ENCODE peak calls at places on chromosome 17, in seven cellular contexts. One of them, this sample, is unnamed.

GRCh38 chr17:16117149-16117548 is 98.2 kb downstream of the NCOR1 start:
- DNase-seq in H1: no peak
- DNase-seq in HepG2: no peak
- DNase-seq in transverse colon: no peak
- DNase-seq in prostate gland: no peak
- DNase-seq in GM23338: no peak
- DNase-seq in spleen: no peak
- DNase-seq in this sample: no peak

GRCh38 chr17:320809-321385 is 31.7 kb downstream of the RPH3AL start:
- DNase-seq in H1: no peak
- DNase-seq in HepG2: no peak
- DNase-seq in transverse colon: no peak
- DNase-seq in prostate gland: no peak
- DNase-seq in GM23338: peak
- DNase-seq in spleen: peak
- DNase-seq in this sample: no peak

GRCh38 chr17:41736983-41737679 is 2.7 kb upstream of the HAP1 start:
- DNase-seq in H1: no peak
- DNase-seq in HepG2: no peak
- DNase-seq in transverse colon: no peak
- DNase-seq in prostate gland: no peak
- DNase-seq in GM23338: no peak
- DNase-seq in spleen: no peak
- DNase-seq in this sample: no peak

GRCh38 chr17:61689610-61690180 is 98.7 kb upstream of the NACA2 start:
- DNase-seq in H1: no peak
- DNase-seq in HepG2: no peak
- DNase-seq in transverse colon: no peak
- DNase-seq in prostate gland: no peak
- DNase-seq in GM23338: no peak
- DNase-seq in spleen: no peak
- DNase-seq in this sample: no peak

GRCh38 chr17:49407981-49408501 is 6.6 kb downstream of the PHB1 start:
- DNase-seq in H1: peak
- DNase-seq in HepG2: peak
- DNase-seq in transverse colon: peak
- DNase-seq in prostate gland: peak
- DNase-seq in GM23338: peak
- DNase-seq in spleen: peak
- DNase-seq in this sample: no peak

GRCh38 chr17:43634681-43635125 is 27.0 kb downstream of the MEOX1 start:
- DNase-seq in H1: no peak
- DNase-seq in HepG2: peak
- DNase-seq in transverse colon: no peak
- DNase-seq in prostate gland: peak
- DNase-seq in GM23338: no peak
- DNase-seq in spleen: no peak
- DNase-seq in this sample: no peak

GRCh38 chr17:7336240-7337175 is at the start of gene ACAP1:
- DNase-seq in H1: peak
- DNase-seq in HepG2: no peak
- DNase-seq in transverse colon: peak
- DNase-seq in prostate gland: no peak
- DNase-seq in GM23338: peak
- DNase-seq in spleen: peak
- DNase-seq in this sample: peak

GRCh38 chr17:60554377-60554788 is 28.3 kb upstream of the APPBP2 start:
- DNase-seq in H1: no peak
- DNase-seq in HepG2: no peak
- DNase-seq in transverse colon: no peak
- DNase-seq in prostate gland: no peak
- DNase-seq in GM23338: no peak
- DNase-seq in spleen: no peak
- DNase-seq in this sample: no peak

GRCh38 chr17:52828621-52829020 is 670.1 kb upstream of the CA10 start:
- DNase-seq in H1: no peak
- DNase-seq in HepG2: no peak
- DNase-seq in transverse colon: no peak
- DNase-seq in prostate gland: no peak
- DNase-seq in GM23338: peak
- DNase-seq in spleen: no peak
- DNase-seq in this sample: no peak

GRCh38 chr17:58641937-58642336 is 49.9 kb downstream of the TEX14 start:
- DNase-seq in H1: no peak
- DNase-seq in HepG2: no peak
- DNase-seq in transverse colon: no peak
- DNase-seq in prostate gland: no peak
- DNase-seq in GM23338: no peak
- DNase-seq in spleen: no peak
- DNase-seq in this sample: no peak

GRCh38 chr17:46977348-46977747 is 1.7 kb downstream of the RPRML start:
- DNase-seq in H1: peak
- DNase-seq in HepG2: peak
- DNase-seq in transverse colon: peak
- DNase-seq in prostate gland: no peak
- DNase-seq in GM23338: peak
- DNase-seq in spleen: peak
- DNase-seq in this sample: peak

GRCh38 chr17:82202981-82203380 is 9.7 kb downstream of the CCDC57 start:
- DNase-seq in H1: no peak
- DNase-seq in HepG2: no peak
- DNase-seq in transverse colon: no peak
- DNase-seq in prostate gland: no peak
- DNase-seq in GM23338: no peak
- DNase-seq in spleen: no peak
- DNase-seq in this sample: no peak

DNA sequence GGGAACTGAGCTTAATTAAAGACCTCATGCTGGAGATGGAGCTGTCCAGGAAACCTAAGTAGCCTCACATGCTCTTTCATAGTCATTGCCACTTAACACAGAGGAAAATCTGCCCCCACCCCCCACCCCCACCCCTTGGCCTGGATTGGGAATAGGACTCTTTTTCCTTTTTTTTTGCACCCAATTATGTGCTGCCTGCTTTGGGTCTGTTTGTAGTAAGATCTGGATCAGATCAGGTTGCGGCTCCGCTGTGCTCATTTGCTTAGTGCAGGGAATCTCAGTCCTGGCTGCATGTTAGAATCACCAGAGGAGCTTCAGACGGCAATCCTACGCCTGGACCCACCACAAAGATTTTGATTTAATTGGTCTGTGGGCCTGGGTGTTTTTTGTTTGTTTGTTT is 219.0 kb downstream of the UTP18 start:
- DNase-seq in H1: no peak
- DNase-seq in HepG2: no peak
- DNase-seq in transverse colon: no peak
- DNase-seq in prostate gland: no peak
- DNase-seq in GM23338: peak
- DNase-seq in spleen: no peak
- DNase-seq in this sample: no peak
- TF ChIP-seq POLR2AphosphoS5 in H1: no peak
- TF ChIP-seq POLR2AphosphoS5 in HepG2: no peak
- TF ChIP-seq POLR2AphosphoS5 in transverse colon: no peak
- TF ChIP-seq POLR2AphosphoS5 in prostate gland: no peak
- TF ChIP-seq POLR2AphosphoS5 in GM23338: no peak
- TF ChIP-seq POLR2AphosphoS5 in spleen: no peak
- TF ChIP-seq POLR2AphosphoS5 in this sample: no peak

DNA sequence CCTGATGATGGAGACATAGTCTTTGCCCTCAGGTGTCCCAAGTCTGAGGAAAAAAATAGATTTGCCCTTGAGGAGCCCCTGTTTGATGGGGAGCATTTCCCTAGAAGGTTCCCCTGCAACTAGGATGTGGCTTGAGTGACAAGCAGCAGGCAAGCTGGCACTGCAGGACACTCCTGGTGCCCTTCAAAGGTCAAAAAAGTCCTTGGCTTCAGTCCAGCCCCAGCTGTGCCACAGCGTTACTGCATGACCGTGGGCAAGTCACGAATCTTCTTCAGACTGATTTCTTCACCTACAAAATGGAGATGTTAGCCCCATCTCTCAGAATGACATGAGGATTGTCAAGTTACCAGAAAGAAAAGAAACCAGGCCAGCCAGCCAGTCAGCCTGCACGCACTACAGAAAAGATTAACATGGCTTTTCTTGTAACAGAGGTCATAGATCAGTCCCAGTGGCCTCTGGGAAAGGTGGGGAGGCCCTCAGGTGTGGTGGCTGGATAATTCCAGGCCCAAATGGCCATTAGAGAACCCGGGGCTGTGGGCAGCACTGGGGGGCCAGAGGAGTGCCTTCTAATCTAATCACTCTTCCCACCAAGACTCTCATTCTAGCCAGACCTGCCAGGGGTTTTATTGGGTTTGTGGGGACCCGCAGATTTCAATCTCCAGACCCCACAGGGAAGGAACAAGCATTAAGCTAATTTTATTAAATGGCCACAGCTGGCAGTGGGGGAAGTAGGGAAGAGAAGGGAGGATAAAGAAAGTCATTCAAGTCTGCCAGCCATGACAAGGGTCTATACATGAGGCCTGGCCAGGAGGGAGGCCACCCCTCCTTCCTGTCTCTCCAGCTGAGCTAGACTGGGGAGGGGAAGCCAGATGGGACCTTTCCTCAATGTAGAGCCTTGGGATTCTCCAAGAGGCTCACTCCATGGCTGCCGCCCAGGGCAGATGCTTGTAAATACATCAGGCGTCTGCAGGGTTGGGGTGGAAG is 9.7 kb upstream of the KIF18B start:
- DNase-seq in H1: no peak
- DNase-seq in HepG2: no peak
- DNase-seq in transverse colon: no peak
- DNase-seq in prostate gland: no peak
- DNase-seq in GM23338: no peak
- DNase-seq in spleen: no peak
- DNase-seq in this sample: no peak
- H3K27ac ChIP-seq in H1: no peak
- H3K27ac ChIP-seq in HepG2: no peak
- H3K27ac ChIP-seq in transverse colon: no peak
- H3K27ac ChIP-seq in prostate gland: no peak
- H3K27ac ChIP-seq in GM23338: no peak
- H3K27ac ChIP-seq in spleen: no peak
- H3K27ac ChIP-seq in this sample: no peak

DNA sequence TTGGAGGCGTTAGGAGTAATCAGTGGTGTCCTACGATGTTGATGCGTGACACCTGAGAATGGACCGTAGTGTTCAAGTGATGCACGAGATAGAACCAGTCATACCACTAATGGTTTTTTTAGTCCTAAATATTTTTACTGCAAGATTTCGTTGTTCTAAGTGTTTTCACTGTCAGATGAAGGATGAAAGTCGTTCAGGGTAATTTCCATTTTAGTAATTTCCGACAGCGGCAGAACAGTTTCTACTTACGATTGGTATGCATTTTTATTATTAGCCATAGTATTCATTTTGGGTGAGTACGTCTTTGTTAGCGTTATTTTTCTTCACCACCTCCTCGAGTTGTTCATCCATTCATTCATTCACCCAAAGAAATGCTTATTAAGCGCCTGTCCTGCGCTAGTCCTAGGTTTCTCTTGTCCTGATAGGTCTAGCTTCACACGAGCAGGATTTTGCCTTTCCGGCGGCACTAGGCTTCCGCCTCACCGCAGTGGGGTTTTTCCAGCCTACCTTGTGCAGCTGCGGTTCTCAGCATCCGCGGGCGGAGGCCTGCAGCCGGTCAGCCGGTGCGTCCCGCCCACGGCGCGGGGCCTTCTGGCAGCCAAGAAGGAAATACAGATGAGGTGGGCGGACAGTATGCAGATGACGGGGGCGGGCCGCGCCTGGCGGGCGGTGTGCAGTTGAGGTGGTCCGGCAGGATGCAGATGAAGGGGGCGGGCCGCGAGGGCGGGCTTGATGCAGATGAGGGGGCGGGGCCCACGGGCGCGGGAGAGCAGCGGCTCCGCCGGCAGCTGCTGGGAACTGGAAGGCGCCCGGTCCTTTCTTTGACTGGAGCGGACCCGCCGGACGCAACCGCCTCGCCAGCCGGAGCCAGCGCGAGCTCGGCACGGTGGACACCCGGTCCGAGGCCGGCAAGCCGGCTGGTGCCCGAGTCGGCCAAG is 146.4 kb downstream of the SPECC1 start:
- DNase-seq in H1: peak
- DNase-seq in HepG2: peak
- DNase-seq in transverse colon: peak
- DNase-seq in prostate gland: peak
- DNase-seq in GM23338: peak
- DNase-seq in spleen: peak
- DNase-seq in this sample: peak
- TF ChIP-seq POLR2AphosphoS5 in H1: peak
- TF ChIP-seq POLR2AphosphoS5 in HepG2: no peak
- TF ChIP-seq POLR2AphosphoS5 in transverse colon: peak
- TF ChIP-seq POLR2AphosphoS5 in prostate gland: peak
- TF ChIP-seq POLR2AphosphoS5 in GM23338: peak
- TF ChIP-seq POLR2AphosphoS5 in spleen: peak
- TF ChIP-seq POLR2AphosphoS5 in this sample: no peak

GRCh38 chr17:14207791-14208190 is 28.9 kb downstream of the CDRT15 start:
- DNase-seq in H1: no peak
- DNase-seq in HepG2: no peak
- DNase-seq in transverse colon: no peak
- DNase-seq in prostate gland: no peak
- DNase-seq in GM23338: no peak
- DNase-seq in spleen: no peak
- DNase-seq in this sample: no peak
- H3K27ac ChIP-seq in H1: no peak
- H3K27ac ChIP-seq in HepG2: no peak
- H3K27ac ChIP-seq in transverse colon: no peak
- H3K27ac ChIP-seq in prostate gland: no peak
- H3K27ac ChIP-seq in GM23338: no peak
- H3K27ac ChIP-seq in spleen: no peak
- H3K27ac ChIP-seq in this sample: no peak

DNA sequence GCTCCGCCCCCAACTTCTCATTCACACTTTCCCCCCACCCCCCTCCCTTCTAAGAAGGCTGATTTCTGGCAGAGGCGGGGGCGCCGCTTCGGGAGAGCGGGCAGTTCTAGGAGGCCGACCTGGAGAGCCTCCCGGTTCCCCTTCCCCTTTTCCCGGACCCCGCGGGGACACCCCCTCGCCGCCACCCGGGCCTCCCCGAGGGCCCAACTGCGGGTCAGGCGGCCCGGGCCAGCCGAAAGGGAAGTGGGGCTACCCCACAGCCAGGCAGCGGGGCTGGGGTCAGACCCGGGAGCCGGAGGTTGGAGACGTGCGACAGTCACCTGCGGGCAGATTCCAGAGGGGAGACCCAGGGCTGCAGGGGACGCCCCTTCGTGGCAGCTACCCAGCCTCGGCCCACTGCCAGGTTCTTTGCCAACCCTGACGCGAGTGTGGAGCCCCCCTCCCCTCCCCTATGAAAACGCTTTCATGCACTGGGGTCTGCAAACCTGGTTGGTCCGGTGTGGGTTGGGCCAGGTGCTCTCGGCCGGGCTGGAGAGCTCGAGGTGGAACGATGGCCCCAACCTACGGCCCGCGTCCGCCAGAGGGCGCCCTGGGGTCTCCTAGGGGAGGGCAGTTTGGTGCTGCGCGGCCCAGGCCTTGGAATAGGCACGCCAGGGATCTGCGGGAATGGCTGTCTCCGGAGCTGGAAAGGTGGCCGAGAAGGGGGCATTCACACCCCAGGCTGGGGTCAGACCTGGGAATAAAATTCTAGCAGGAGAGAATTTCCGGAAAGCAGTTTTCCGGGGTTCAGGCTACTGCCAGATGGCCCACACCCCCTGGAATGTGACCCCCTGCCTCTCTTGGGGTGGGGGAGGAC is 722 bp upstream of the SOCS3 start:
- DNase-seq in H1: peak
- DNase-seq in HepG2: peak
- DNase-seq in transverse colon: peak
- DNase-seq in prostate gland: peak
- DNase-seq in GM23338: peak
- DNase-seq in spleen: peak
- DNase-seq in this sample: peak
- TF ChIP-seq POLR2AphosphoS5 in H1: no peak
- TF ChIP-seq POLR2AphosphoS5 in HepG2: no peak
- TF ChIP-seq POLR2AphosphoS5 in transverse colon: peak
- TF ChIP-seq POLR2AphosphoS5 in prostate gland: peak
- TF ChIP-seq POLR2AphosphoS5 in GM23338: no peak
- TF ChIP-seq POLR2AphosphoS5 in spleen: peak
- TF ChIP-seq POLR2AphosphoS5 in this sample: no peak